ENCODE peak calls at places on chromosomes 1 and 21, in seven cellular contexts. Z is fibroblast of lung, H is IMR-90, K is upper lobe of right lung, X is hepatocyte, U is breast epithelium, C is DND-41. I is an unnamed sample.

GRCh38 chr1:90850181-90850924 is 133.3 kb upstream of the BARHL2 start:
- DNase-seq in Z (peak; percentile 10), H (no peak), K (peak; percentile 67), X (peak; percentile 58), U (no peak), C (no peak), I (no peak)

GRCh38 chr1:205670611-205671430 is 9.5 kb downstream of the SLC45A3 start:
- DNase-seq in Z (no peak), H (no peak), K (no peak), X (no peak), U (no peak), C (no peak), I (no peak)

GRCh38 chr1:111406325-111406768 is 21.2 kb downstream of the OVGP1 start:
- DNase-seq in Z (peak; percentile 36), H (peak; percentile 48), K (no peak), X (peak; percentile 25), U (no peak), C (peak; percentile 68), I (no peak)

GRCh38 chr1:84096121-84096635 is 47.9 kb upstream of the PRKACB start:
- DNase-seq in Z (peak; percentile 80), H (peak; percentile 23), K (no peak), X (no peak), U (no peak), C (no peak), I (no peak)

GRCh38 chr1:200037501-200037900 is 10.0 kb downstream of the NR5A2 start:
- DNase-seq in Z (no peak), H (no peak), K (no peak), X (no peak), U (no peak), C (no peak), I (no peak)

GRCh38 chr1:174166530-174167328 is 7.4 kb downstream of the RABGAP1L start:
- DNase-seq in Z (no peak), H (no peak), K (no peak), X (no peak), U (no peak), C (no peak), I (no peak)

GRCh38 chr1:19655718-19656080 is 9.0 kb upstream of the HTR6 start:
- DNase-seq in Z (no peak), H (no peak), K (no peak), X (no peak), U (no peak), C (no peak), I (no peak)

GRCh38 chr1:58047265-58047858 is 499.2 kb downstream of the OMA1 start:
- DNase-seq in Z (no peak), H (no peak), K (no peak), X (peak; percentile 45), U (no peak), C (peak; percentile 45), I (no peak)

GRCh38 chr1:64701071-64701470 is 43.8 kb upstream of the RAVER2 start:
- DNase-seq in Z (no peak), H (no peak), K (no peak), X (no peak), U (no peak), C (no peak), I (no peak)

GRCh38 chr1:10530281-10530740 is 55.6 kb downstream of the PEX14 start:
- DNase-seq in Z (peak; percentile 83), H (peak; percentile 79), K (peak; percentile 90), X (peak; percentile 87), U (no peak), C (no peak), I (no peak)

GRCh38 chr1:183033205-183033604 is 10.0 kb downstream of the LAMC1 start:
- DNase-seq in Z (no peak), H (no peak), K (no peak), X (no peak), U (no peak), C (peak; percentile 56), I (no peak)

GRCh38 chr1:15344380-15344779 is 65.3 kb upstream of the EFHD2 start:
- DNase-seq in Z (no peak), H (no peak), K (no peak), X (no peak), U (no peak), C (no peak), I (no peak)

GRCh38 chr1:236451796-236452373 is 57.8 kb downstream of the EDARADD start:
- DNase-seq in Z (no peak), H (no peak), K (no peak), X (no peak), U (no peak), C (peak; percentile 26), I (no peak)

GRCh38 chr1:198175418-198176170 is 18.8 kb downstream of the NEK7 start:
- DNase-seq in Z (peak; percentile 77), H (peak; percentile 82), K (no peak), X (no peak), U (no peak), C (no peak), I (no peak)

GRCh38 chr1:198178615-198179014 is 21.8 kb downstream of the NEK7 start:
- DNase-seq in Z (no peak), H (no peak), K (no peak), X (no peak), U (no peak), C (no peak), I (no peak)

GRCh38 chr1:198173832-198174231 is 17.0 kb downstream of the NEK7 start:
- DNase-seq in Z (no peak), H (no peak), K (no peak), X (no peak), U (no peak), C (no peak), I (no peak)

GRCh38 chr1:198174297-198174696 is 17.5 kb downstream of the NEK7 start:
- DNase-seq in Z (peak; percentile 52), H (peak; percentile 43), K (no peak), X (no peak), U (no peak), C (no peak), I (no peak)

DNA sequence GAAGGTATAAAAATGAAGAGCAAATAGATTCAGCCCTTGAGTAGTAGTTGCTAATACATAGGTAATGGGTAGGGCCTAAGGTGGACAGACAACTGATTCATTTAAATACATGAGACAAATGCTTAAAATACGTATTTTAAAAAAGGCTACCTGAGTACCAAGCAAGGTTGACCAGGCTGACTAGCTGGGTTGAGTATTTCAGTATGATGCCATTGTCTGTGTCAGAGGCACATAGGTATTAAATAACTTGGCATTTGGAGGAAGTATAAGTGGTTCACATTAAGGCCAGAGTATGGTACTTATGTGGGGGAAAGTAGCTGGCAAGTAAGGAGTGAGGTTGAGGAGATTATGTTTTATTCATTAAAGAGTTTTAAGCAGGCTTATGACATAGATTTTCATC is 19.4 kb downstream of the NEK7 start:
- DNase-seq in Z (no peak), H (no peak), K (no peak), X (no peak), U (no peak), C (no peak), I (no peak)
- H3K4me3 ChIP-seq in Z (no peak overlapping the region), H (no peak overlapping the region), K (no peak overlapping the region), X (no peak overlapping the region), U (no peak overlapping the region), C (no peak overlapping the region), I (no peak overlapping the region)

DNA sequence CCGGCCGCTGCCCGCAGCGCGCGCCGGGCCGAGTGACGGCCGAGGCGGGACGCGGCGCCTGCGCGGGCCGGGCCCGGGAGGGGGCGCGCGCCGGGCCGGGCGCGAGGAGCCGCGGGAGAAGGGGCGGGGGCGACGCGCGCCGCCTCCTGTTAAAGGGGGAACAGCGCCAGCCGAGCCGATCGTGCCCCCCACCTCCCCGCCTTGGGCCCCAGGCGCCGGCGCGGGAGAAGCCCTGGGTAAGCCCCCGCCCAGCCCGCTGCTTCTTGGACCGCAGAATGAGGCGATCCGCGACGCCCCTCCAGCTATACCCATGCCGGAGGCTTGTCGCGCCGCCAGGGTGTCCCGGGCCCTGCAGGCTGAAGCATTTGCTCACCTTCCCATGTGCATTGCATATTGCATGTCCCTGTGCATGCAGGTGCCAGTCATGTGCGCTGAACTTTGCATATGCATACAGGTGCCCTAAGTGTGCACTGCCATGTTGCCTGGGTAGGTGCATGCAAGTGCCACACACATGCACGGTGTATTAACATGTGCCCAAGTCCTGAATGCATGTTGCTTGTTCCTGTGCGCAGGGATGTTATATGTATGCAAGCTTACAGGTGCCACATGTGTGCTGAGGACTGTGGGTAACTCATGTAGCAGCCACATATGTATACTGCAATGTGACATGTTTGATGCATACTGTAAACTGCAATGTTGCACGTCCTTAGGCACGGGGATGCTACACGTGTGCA is at the start of gene ADGRB2:
- DNase-seq in Z (no peak), H (no peak), K (no peak), X (peak; percentile 76), U (no peak), C (peak; percentile 70), I (no peak)
- TF ChIP-seq CTCF in Z (no peak), H (peak; percentile 4), K (peak; percentile 5), X (no peak), U (no peak), C (peak; percentile 21), I (no peak)

DNA sequence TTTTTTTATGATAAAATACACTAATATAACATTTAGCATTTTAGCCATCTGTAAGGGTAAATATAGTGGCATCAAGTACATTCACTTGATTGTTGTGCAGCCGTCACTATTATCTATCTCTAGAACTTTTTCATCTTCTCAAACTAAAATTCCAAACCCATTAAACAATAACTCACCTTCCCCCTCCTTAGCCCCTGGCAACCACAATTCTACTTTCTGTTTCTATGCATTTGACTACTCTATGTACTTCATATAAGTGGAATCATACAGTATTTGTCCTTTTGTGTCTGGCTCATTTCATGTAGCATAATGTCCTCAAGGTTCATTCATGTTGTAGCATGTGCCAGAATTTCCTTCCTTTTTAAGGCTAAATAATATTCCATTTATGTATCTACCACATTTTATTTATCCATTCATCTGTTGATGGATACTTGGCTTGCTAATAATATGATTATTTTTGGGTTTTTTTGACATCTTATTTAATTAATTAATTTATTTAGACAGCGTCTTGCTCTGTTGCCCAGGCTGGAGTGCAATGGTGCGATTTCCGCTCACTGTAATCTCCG is 69.6 kb upstream of the MACF1 start:
- DNase-seq in Z (no peak), H (no peak), K (no peak), X (no peak), U (no peak), C (no peak), I (no peak)
- H3K27me3 ChIP-seq in Z (no peaks in the 10 kb centered on the region), H (no peaks in the 10 kb centered on the region), K (no peaks in the 10 kb centered on the region), X (no peaks in the 10 kb centered on the region), U (no peaks in the 10 kb centered on the region), C (no peaks in the 10 kb centered on the region), I (no peaks in the 10 kb centered on the region)

GRCh38 chr21:29788752-29789151 is 151.0 kb downstream of the GRIK1 start:
- DNase-seq in Z (no peak), H (no peak), K (no peak), X (no peak), U (no peak), C (no peak), I (no peak)
- H3K4me3 ChIP-seq in Z (no peak overlapping the region), H (no peak overlapping the region), K (no peak overlapping the region), X (no peak overlapping the region), U (no peak overlapping the region), C (no peak overlapping the region), I (no peak overlapping the region)

I was measured in kidney epithelial cell.